ENCODE peak calls at places on chromosomes 7 and 10, in ten cellular contexts. J is small intestine; D is substantia nigra; R is GM03348; K is activated naive CD4-positive, alpha-beta T cell treated with anti-CD3 and anti-CD28 coated beads, Interleukin-2, amount 10 ng/mL, durations not matched to agents 7 days and 5 days; E is stimulated activated CD8-positive, alpha-beta memory T cell treated with anti-CD3 and anti-CD28 coated beads, Interleukin-12 subunit alpha, Interleukin-12 subunit beta, amount 100 ng/mL, for 1 hour; U is lower leg skin; F is fibroblast of lung; I is activated CD4-positive, alpha-beta T cell treated with anti-CD3 and anti-CD28 coated beads, Interleukin-2, amount 50 U/mL, for 1 hour; W is right atrium auricular region. O is an unnamed sample.

GRCh38 chr7:104653870-104654401 is 325.5 kb downstream of the LHFPL3 start:
- DNase-seq in R (no peak), K (no peak), W (no peak), U (no peak), I (no peak), D (no peak), E (no peak), F (peak; percentile 2), J (no peak), O (no peak)

GRCh38 chr10:23096814-23097549 is 1.6 kb downstream of the MSRB2 start:
- DNase-seq in F (peak; percentile 94), E (no peak), I (no peak), K (no peak), D (no peak), J (peak; percentile 14), R (peak; percentile 63), W (no peak), U (no peak), O (no peak)

GRCh38 chr10:110978204-110978603 is 58.8 kb downstream of the SHOC2 start:
- DNase-seq in U (no peak), R (no peak), I (no peak), K (no peak), F (peak; percentile 67), E (no peak), W (no peak), J (no peak), D (no peak), O (no peak)

GRCh38 chr10:110141185-110141584 is 66.2 kb upstream of the MXI1 start:
- DNase-seq in U (no peak), J (peak; percentile 95), I (no peak), F (no peak), R (peak; percentile 29), E (no peak), W (no peak), K (no peak), D (no peak), O (peak; percentile 24)

GRCh38 chr7:90973146-90973545 is 291.1 kb upstream of the FZD1 start:
- DNase-seq in U (no peak), J (no peak), K (no peak), W (no peak), E (no peak), D (no peak), F (peak; percentile 24), I (no peak), R (peak; percentile 14), O (peak; percentile 11)

GRCh38 chr10:50572017-50572491 is 51.7 kb downstream of the SGMS1 start:
- DNase-seq in R (no peak), D (no peak), I (no peak), K (no peak), E (no peak), U (no peak), J (no peak), W (no peak), F (no peak), O (no peak)

GRCh38 chr7:92973293-92973731 is 136.9 kb upstream of the CDK6 start:
- DNase-seq in F (peak; percentile 81), D (no peak), J (no peak), W (no peak), R (peak; percentile 31), U (no peak), K (no peak), E (no peak), I (no peak), O (no peak)

GRCh38 chr10:89793649-89794254 is 92.4 kb downstream of the KIF20B start:
- DNase-seq in E (no peak), F (peak; percentile 63), R (peak; percentile 72), K (peak; percentile 36), I (peak; percentile 17), W (no peak), U (no peak), D (no peak), J (peak; percentile 68), O (peak; percentile 59)

GRCh38 chr10:36441557-36441956 is 683.8 kb upstream of the ANKRD30A start:
- DNase-seq in E (no peak), F (peak; percentile 50), U (no peak), J (no peak), D (no peak), W (no peak), I (no peak), R (peak; percentile 27), K (no peak), O (peak; percentile 35)